ENCODE peak calls at places on chromosomes 13 and 19, in four cellular contexts. U is tibial nerve, Q is PC-3, X is thyroid gland. A is an unnamed sample.

GRCh38 chr19:37983153-37983552 is 76.1 kb downstream of the SIPA1L3 start:
- DNase-seq in U (no peak), Q (no peak), X (no peak), A (peak)

GRCh38 chr19:13974073-13974472 is 21.8 kb downstream of the DCAF15 start:
- DNase-seq in U (no peak), Q (peak), X (no peak), A (peak)

GRCh38 chr19:22832031-22832762 is at the start of gene ZNF723:
- DNase-seq in U (no peak), Q (no peak), X (no peak), A (no peak)

GRCh38 chr19:46451352-46451751 is 20.0 kb downstream of the PNMA8A start:
- DNase-seq in U (no peak), Q (no peak), X (no peak), A (peak)

GRCh38 chr13:29484236-29484635 is 111.3 kb downstream of the SLC7A1 start:
- DNase-seq in U (no peak), Q (no peak), X (no peak), A (no peak)

GRCh38 chr13:50911051-50911690 is 1.6 kb downstream of the RNASEH2B start:
- DNase-seq in U (no peak), Q (peak), X (no peak), A (peak)

GRCh38 chr19:39237200-39238184 is 7.3 kb downstream of the IFNL3 start:
- DNase-seq in U (no peak), Q (peak), X (peak), A (peak)

GRCh38 chr13:68234278-68234677 is 1004.1 kb upstream of the PCDH9 start:
- DNase-seq in U (no peak), Q (peak), X (no peak), A (peak)

GRCh38 chr13:37360556-37360955 is 238.0 kb downstream of the POSTN start:
- DNase-seq in U (no peak), Q (no peak), X (no peak), A (peak)

GRCh38 chr19:53809518-53810186 is 14.5 kb downstream of the NLRP12 start:
- DNase-seq in U (no peak), Q (peak), X (no peak), A (no peak)

GRCh38 chr19:53810891-53811290 is 13.2 kb downstream of the NLRP12 start:
- DNase-seq in U (no peak), Q (no peak), X (no peak), A (no peak)

GRCh38 chr19:53810187-53810546 is 13.9 kb downstream of the NLRP12 start:
- DNase-seq in U (no peak), Q (no peak), X (no peak), A (no peak)

GRCh38 chr19:53813996-53814395 is 10.1 kb downstream of the NLRP12 start:
- DNase-seq in U (no peak), Q (peak), X (no peak), A (no peak)

DNA sequence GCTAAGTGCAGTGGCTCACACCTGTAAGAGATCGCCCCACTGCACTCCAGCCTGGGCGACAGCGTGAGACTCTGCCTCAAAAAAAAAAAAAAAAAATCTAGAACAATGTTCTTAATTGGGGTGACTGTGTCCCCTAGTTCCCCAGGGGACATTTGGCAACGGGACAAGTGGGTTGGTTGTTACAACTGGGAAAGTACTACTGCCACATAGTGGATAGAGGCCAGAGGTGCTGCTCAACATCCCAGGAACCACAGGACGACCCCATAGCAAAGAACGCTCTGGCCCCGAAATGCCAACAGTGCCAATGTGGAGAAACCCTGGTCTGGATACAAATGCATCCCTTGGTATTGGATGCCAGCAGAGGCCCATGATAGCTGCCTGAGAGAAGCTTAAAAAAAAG is 11.8 kb downstream of the NLRP12 start:
- DNase-seq in U (no peak), Q (peak), X (no peak), A (no peak)
- TF ChIP-seq CTCF in U (no peak), Q (peak), X (no peak), A (no peak)

DNA sequence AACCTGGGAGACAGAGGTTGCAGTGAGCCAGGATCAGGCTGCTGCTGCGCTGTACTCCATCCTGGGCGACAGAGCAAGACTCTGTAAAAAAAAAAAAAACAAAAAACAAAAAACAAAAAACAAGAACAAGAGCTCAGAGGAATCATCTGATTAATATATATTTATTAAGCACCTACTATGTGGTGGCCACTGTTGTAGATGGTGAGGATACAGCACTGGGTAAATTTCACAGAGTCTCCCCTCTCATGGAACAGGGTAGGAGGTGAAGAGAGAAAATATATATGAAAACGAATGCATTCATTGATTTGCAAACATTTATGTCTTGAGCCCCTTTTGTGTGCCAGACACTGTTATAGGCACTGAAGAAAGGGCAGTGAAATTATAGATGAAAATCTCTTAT is 5.9 kb upstream of the SERTAD1 start:
- DNase-seq in U (no peak), Q (no peak), X (no peak), A (no peak)
- H3K4me3 ChIP-seq in U (no peak), Q (no peak), X (no peak), A (no peak)

GRCh38 chr13:62357887-62358645 is 942.4 kb upstream of the PCDH20 start:
- DNase-seq in U (no peak), Q (peak), X (no peak), A (peak)
- TF ChIP-seq CTCF in U (no peak), Q (peak), X (no peak), A (peak)

GRCh38 chr13:112894673-112895481 is 74.1 kb upstream of the MCF2L start:
- DNase-seq in U (no peak), Q (no peak), X (peak), A (no peak)

GRCh38 chr13:112894423-112894672 is 74.7 kb upstream of the MCF2L start:
- DNase-seq in U (no peak), Q (no peak), X (no peak), A (no peak)

GRCh38 chr13:112897603-112897955 is 71.4 kb upstream of the MCF2L start:
- DNase-seq in U (no peak), Q (no peak), X (no peak), A (no peak)

GRCh38 chr13:112896736-112897602 is 72.0 kb upstream of the MCF2L start:
- DNase-seq in U (no peak), Q (no peak), X (no peak), A (no peak)

DNA sequence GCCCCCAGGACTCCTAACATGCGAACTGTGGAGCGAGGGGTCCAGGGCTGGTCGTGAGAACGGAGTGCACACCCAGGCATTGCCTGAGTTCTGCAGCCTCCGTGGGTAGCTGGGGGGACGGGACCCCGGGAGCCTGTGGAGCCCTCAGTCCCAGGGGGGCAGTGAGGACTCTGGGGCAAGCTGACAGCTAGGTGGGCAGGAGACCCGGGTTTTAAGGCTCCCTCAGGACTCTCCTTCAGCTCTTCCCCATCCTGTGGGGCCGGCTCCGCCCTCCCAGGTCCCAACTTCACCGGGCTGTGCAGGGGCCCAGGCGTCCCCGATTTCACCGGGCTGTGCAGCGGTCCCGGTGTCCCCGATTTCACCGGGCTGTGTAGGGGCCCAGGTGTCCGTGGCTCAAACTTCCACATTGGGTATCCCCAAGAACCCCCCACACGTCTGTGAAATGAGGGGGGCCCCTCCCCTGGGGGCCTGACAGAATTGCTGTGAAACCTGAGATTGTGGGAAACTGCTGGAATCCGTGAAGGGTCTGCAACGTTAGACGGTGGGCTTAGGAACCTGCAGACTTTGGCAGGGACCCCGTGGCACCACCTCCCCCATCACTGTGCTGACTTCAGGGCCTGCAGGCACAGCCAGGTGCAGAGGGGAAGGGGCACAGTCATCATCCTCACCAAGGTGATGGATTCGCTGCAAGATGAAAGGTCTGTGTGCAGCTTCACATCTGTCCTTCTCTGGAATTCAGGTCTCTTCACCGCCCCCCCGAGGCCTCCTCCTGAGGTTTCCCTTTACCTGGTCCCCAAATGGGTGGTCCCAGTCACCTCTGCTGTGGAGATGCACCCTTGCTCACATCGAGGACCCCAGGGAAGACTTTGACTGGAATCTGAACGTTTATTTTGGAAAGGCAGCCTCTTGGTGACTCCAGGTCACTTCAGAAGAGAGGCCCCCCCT is 73.2 kb upstream of the MCF2L start:
- DNase-seq in U (no peak), Q (no peak), X (no peak), A (no peak)
- H3K4me3 ChIP-seq in U (no peak), Q (no peak), X (no peak), A (no peak)

GRCh38 chr13:79675931-79676658 is 195.1 kb downstream of the NDFIP2 start:
- DNase-seq in U (no peak), Q (no peak), X (no peak), A (peak)
- TF ChIP-seq CTCF in U (no peak), Q (no peak), X (no peak), A (peak)

GRCh38 chr19:51704601-51705000 is 11.5 kb downstream of the SPACA6 start:
- DNase-seq in U (no peak), Q (no peak), X (peak), A (no peak)

GRCh38 chr19:51703655-51704515 is 10.8 kb downstream of the SPACA6 start:
- DNase-seq in U (peak), Q (peak), X (peak), A (peak)

GRCh38 chr19:51702754-51703654 is 9.9 kb downstream of the SPACA6 start:
- DNase-seq in U (no peak), Q (no peak), X (peak), A (no peak)

GRCh38 chr19:51701468-51702100 is 8.5 kb downstream of the SPACA6 start:
- DNase-seq in U (no peak), Q (no peak), X (no peak), A (no peak)

DNA sequence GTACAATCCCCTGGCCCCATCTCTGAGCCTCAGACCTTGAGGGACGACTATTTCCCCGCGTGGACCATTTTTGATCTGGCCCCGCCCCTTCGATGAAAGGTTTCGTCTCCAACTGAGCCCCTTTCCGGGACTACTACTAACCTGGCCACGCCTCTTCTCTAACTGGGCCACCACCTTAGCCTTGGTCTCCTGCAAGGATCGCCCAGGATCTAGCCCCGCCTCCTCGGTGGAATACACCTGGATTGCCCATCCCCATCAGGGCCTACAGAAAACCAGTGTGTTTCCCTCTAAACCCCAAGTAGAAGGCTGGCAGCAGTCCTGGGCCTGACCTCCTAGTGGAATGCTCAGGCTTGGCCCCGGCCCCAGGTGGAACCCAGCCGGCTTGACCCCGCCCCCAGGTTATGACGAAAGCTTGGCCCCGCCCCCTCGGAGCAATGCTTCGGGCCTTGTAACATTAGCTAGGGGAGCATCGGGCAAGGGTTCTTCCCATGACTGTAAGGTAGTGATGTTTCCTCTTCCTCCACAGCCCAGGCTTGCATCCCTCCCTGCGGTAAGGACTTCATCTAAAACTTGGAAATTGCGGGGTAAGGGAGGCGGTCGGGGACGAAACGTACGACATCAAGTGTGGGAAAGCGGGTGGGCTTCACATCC is 9.1 kb downstream of the SPACA6 start:
- DNase-seq in U (peak), Q (peak), X (peak), A (peak)
- H3K4me3 ChIP-seq in U (no peak), Q (no peak), X (no peak), A (no peak)

GRCh38 chr19:12666305-12667048 is at the start of the genes MAN2B1 and WDR83:
- DNase-seq in U (peak), Q (peak), X (peak), A (peak)
- TF ChIP-seq CTCF in U (no peak), Q (no peak), X (no peak), A (no peak)

GRCh38 chr13:87676254-87677042 is 5.3 kb downstream of the SLITRK5 start:
- DNase-seq in U (no peak), Q (no peak), X (no peak), A (no peak)

GRCh38 chr13:87675851-87676250 is 4.7 kb downstream of the SLITRK5 start:
- DNase-seq in U (no peak), Q (no peak), X (no peak), A (no peak)

GRCh38 chr13:87677043-87677333 is 5.8 kb downstream of the SLITRK5 start:
- DNase-seq in U (no peak), Q (no peak), X (peak), A (no peak)

GRCh38 chr13:87678353-87678752 is 7.2 kb downstream of the SLITRK5 start:
- DNase-seq in U (no peak), Q (no peak), X (peak), A (no peak)

GRCh38 chr13:87677334-87678234 is 6.4 kb downstream of the SLITRK5 start:
- DNase-seq in U (no peak), Q (peak), X (peak), A (no peak)
- H3K4me3 ChIP-seq in U (peak), Q (peak), X (no peak), A (peak)

DNA sequence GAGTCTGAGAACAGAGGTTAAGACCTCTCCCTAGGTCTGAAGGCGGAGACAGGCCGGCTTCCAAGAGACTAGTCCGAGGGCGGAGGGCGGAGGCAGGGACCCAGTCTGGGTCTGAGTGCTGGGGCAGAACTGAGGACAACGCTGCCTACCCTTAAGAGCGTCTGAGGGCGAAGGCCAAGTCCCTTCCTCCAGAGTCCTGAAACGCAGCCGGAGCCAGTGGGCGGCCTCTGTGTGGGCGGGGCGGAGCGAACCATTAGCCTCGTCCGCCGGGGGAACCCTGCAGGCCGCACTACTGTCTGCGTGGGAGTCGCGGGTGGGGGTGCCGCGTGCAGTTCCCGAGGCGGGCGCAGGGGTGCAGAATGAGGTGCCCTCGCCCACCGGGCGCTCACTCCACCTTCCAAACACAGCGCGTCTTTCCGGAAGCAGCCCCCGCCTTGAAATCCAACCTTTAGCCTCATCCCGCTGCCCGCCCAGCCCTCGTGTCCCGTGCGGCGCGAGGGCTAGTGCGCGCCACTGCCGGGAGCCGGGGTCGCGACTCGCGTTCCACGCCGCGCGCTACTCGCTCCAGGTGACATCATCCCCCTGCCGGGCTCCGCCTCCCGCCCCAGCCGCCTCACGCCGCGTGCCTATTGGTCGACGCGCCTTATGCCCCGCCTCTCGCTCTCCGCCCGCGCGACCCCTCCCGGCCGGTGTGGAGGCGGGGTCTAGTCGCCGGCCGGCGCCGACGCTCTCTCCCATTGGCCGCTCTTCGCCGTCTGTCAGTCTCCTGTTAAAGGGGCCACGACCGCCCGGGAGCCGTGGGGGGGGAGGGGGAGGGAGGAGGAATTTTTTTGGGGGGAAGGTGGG is at the start of gene C19orf73:
- DNase-seq in U (peak), Q (peak), X (peak), A (peak)
- TF ChIP-seq CTCF in U (peak), Q (no peak), X (peak), A (no peak)